ENCODE peak calls at places on chromosomes 4 and X, in four cellular contexts. F is kidney, O is tibial artery, U is endothelial cell of umbilical vein. K is an unnamed sample.

GRCh38 chr4:45350438-45350837 is 624.1 kb upstream of the GNPDA2 start:
- DNase-seq in U (no peak), O (no peak), F (no peak), K (no peak)

GRCh38 chr4:13261486-13262257 is 222.5 kb downstream of the RAB28 start:
- DNase-seq in U (no peak), O (no peak), F (no peak), K (no peak)

GRCh38 chrX:96436105-96436504 is 248.5 kb upstream of the DIAPH2 start:
- DNase-seq in U (peak; percentile 85), F (no peak), O (no peak), K (no peak)

GRCh38 chrX:123476636-123477219 is 256.1 kb downstream of the THOC2 start:
- DNase-seq in F (no peak), U (no peak), O (no peak), K (no peak)

GRCh38 chrX:143869018-143869417 is 14.9 kb upstream of the UBE2NL start:
- DNase-seq in F (no peak), U (no peak), O (no peak), K (no peak)

GRCh38 chr4:29131304-29131703 is 1588.9 kb upstream of the PCDH7 start:
- DNase-seq in U (no peak), F (no peak), O (no peak), K (peak; percentile 38)

GRCh38 chr4:73885570-73886230 is 16.5 kb downstream of the CXCL1 start:
- DNase-seq in U (no peak), F (no peak), O (no peak), K (no peak)

GRCh38 chr4:2733844-2734574 is 22.1 kb downstream of the TNIP2 start:
- DNase-seq in F (no peak), U (no peak), O (no peak), K (no peak)

GRCh38 chrX:17923546-17923945 is 62.4 kb upstream of the RAI2 start:
- DNase-seq in U (no peak), O (no peak), F (no peak), K (no peak)

GRCh38 chr4:126664839-126665238 is 967.9 kb upstream of the INTU start:
- DNase-seq in F (no peak), O (no peak), U (no peak), K (no peak)

GRCh38 chr4:52715914-52716313 is 35.3 kb downstream of the ERVMER34-1 start:
- DNase-seq in F (no peak), O (no peak), U (no peak), K (no peak)

GRCh38 chr4:155376387-155377268 is at the start of gene MAP9:
- DNase-seq in O (peak; percentile 93), U (peak; percentile 38), F (peak; percentile 98), K (peak; percentile 98)

GRCh38 chr4:1207157-1207470 is 34.7 kb upstream of the SPON2 start:
- DNase-seq in F (peak; percentile 71), O (peak; percentile 62), U (no peak), K (no peak)

GRCh38 chrX:104270916-104271512 is 16.3 kb upstream of the ESX1 start:
- DNase-seq in F (no peak), U (peak; percentile 62), O (peak; percentile 64), K (peak; percentile 86)

GRCh38 chr4:5816851-5817375 is 76.0 kb downstream of the CRMP1 start:
- DNase-seq in U (no peak), O (peak; percentile 50), F (no peak), K (no peak)

GRCh38 chr4:28360681-28361080 is 1500.0 kb downstream of the STIM2 start:
- DNase-seq in U (no peak), F (no peak), O (no peak), K (no peak)

GRCh38 chr4:39526810-39527295 is 386 bp downstream of the UGDH start:
- DNase-seq in O (no peak), U (no peak), F (no peak), K (no peak)

GRCh38 chr4:26284536-26284935 is 36.3 kb upstream of the RBPJ start:
- DNase-seq in U (no peak), O (no peak), F (no peak), K (no peak)

DNA sequence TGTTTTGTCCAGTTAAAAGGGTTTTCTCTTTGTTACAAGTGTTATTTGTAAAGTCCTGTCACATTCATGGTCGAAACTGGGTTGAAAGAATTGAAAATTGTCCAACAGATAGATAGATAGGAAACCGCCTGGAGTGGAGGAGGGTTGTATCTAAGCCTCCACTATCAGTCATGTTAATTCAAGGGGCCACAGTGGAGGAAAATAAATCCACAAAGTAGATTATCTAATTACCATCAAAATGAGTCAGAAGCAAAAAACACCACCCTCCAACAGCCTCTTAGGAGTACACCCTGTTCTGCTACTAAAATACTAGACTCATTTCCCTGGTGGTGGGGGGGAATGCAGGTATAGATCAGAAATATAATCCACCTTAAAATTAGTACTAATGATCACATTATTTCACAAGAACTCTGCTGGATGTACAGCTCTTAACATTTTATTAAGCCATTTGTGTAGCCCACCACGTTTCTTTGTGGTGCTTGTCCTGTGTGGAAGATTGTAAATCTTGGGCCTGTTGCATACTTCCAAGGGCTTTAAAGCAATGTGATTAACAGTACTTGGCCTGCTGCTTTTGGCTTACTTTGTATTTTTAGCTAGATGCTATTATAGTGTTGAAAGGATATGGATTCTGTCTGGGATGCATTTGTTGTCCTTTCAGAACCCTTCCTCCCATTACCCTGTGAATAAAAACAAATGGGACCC is 26.8 kb downstream of the RBBP7 start:
- DNase-seq in F (no peak), O (no peak), U (no peak), K (no peak)
- H3K36me3 ChIP-seq in F (peaks cover 2% of the 10 kb centered on the region), O (peaks cover 82% of the 10 kb centered on the region), U (peaks cover 8% of the 10 kb centered on the region), K (peaks cover 50% of the 10 kb centered on the region)

DNA sequence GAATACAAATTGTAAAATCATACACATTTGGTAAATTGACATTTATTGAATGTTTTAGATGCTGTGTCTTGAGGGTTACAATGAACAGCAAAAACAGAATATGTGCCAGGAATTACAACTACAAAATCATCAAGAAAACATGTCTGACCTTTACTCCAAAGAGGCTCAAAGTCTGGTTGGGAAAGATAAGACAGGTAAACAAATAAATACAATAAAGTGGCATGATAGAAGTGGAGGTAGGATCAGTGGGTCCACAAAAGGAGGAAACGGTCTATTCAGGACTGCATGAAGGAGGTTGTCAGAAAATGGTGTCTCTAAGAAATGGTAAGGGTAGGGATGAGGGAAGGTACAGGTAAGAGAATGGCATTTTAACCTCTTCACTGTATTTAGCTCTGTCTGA is 3.8 kb downstream of the ARHGEF38 start:
- DNase-seq in U (no peak), O (no peak), F (no peak), K (no peak)
- H3K4me3 ChIP-seq in U (no peak overlapping the region), O (no peak overlapping the region), F (no peak overlapping the region), K (peak overlapping the region; percentile 37)

GRCh38 chrX:107567370-107567769 is 60.9 kb upstream of the PRPS1 start:
- DNase-seq in F (no peak), O (no peak), U (no peak), K (no peak)
- H3K36me3 ChIP-seq in F (no peaks in the 10 kb centered on the region), O (no peaks in the 10 kb centered on the region), U (no peaks in the 10 kb centered on the region), K (no peaks in the 10 kb centered on the region)

DNA sequence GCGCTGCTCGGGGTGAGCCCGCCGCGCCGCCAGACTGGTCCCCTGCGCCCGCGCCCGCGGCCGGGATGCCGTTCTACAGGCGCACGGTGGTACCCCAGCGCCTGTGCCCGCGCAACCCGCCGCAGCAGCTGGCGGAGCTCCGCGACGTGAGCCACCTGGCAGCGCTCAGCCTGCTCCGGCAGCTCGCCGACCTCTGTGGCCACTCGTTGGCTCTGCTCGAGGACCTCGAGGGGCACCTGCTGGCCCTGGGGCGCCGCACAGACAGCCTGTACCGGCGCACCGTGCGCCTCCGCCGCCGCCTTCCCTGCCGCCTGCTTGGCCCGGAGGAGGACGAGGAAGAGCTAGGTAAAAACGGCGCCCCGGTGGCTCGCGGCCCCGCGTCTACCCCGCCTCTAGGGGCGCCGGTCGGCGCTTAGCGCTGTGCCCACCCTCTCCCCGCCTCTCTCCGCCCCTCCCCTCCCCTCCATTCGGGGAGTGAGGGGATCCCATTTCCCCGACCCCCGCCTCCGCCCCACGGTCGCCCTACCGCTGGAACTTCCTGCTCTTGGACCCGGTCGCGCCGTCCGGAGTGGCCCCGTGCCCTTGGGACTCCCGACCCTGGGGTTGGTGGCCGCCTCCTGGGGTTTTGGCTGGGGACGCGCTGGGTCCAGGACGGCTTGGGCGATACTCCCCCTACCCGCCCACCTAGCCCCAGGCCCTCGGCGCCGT is 532 bp downstream of the NHSL2 start:
- DNase-seq in U (no peak), F (peak; percentile 73), O (no peak), K (peak; percentile 87)
- H3K4me3 ChIP-seq in U (peak overlapping the region; percentile 12), F (no peak overlapping the region), O (peak overlapping the region; percentile 50), K (peak overlapping the region; percentile 79)

GRCh38 chr4:105440890-105441289 is 33.0 kb downstream of the PPA2 start:
- DNase-seq in O (no peak), U (no peak), F (no peak), K (no peak)
- H3K36me3 ChIP-seq in O (peaks cover 66% of the 10 kb centered on the region), U (no peaks in the 10 kb centered on the region), F (peaks cover 25% of the 10 kb centered on the region), K (peaks cover 63% of the 10 kb centered on the region)

DNA sequence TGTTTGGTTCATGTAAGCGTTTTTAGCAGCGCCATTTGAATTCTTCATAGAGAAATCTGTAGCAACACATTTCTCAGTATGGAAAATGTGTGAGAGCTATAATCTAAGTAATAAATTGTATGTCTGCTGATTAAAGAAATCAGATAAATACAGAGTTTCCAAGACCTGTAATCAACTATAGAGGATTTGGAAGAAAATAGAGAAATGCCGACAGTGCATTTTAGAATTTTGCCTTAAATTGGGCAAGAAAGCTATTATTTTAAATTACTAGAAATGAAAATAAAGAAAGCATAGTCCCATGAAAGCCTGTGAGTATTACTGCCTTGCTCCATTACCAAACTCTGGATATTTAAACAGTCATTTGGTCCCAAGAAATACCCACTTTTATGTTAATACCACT is 2.7 kb downstream of the RUFY3 start:
- DNase-seq in F (no peak), O (no peak), U (no peak), K (no peak)
- H3K4me3 ChIP-seq in F (no peak overlapping the region), O (no peak overlapping the region), U (no peak overlapping the region), K (no peak overlapping the region)

DNA sequence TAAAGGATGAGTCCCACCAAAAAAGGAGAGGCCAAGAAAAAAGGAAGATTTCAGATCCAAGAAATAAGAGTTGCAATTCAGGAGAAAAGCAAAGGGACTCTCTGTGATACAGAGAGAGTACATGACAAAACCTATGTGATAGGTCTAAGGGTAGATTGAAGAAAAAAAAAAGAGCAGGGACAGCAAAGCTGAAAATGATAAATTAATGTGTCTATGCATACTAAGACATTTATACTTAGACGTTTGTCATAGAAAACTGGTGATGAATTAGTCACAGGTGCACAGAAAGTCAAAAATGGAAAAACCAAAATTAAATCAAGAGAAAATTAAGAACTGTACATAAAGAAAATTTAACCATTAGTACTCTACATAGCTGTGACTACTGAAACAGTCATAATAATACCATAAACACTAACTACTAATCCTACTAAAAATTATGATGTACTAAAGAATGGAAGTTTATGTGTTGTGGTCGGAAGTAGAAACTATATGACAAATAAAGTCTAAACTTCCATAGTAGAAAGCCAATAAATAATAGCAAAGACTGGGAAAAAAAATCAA is 9.9 kb downstream of the CENPC start:
- DNase-seq in F (no peak), U (no peak), O (no peak), K (no peak)
- H3K36me3 ChIP-seq in F (no peaks in the 10 kb centered on the region), U (peaks cover 28% of the 10 kb centered on the region), O (peaks cover 49% of the 10 kb centered on the region), K (peaks cover 72% of the 10 kb centered on the region)

GRCh38 chr4:103024996-103025395 is 5.5 kb upstream of the SLC9B1 start:
- DNase-seq in U (no peak), F (no peak), O (no peak), K (no peak)

GRCh38 chr4:103021120-103021519 is 1.6 kb upstream of the SLC9B1 start:
- DNase-seq in O (no peak), U (no peak), F (no peak), K (no peak)

GRCh38 chr4:103018391-103019318 is 850 bp downstream of the SLC9B1 start:
- DNase-seq in F (no peak), O (peak; percentile 67), U (no peak), K (no peak)

GRCh38 chr4:103019319-103020124 is at the start of gene SLC9B1:
- DNase-seq in O (peak; percentile 98), U (peak; percentile 96), F (peak; percentile 98), K (peak; percentile 51)
- H3K4me3 ChIP-seq in O (peak within 1 kb of the TSS; percentile 55), U (peak within 1 kb of the TSS; percentile 48), F (peak within 1 kb of the TSS; percentile 81), K (peak within 1 kb of the TSS; percentile 80)